ENCODE peak calls at places on chromosomes 7 and 10, in five cellular contexts. I, B, A, U and Q are unnamed samples.

GRCh38 chr10:103919648-103920025 is 1.7 kb upstream of the STN1 start:
- DNase-seq in I (no peak), B (no peak), A (no peak), U (no peak), Q (no peak)

GRCh38 chr7:17772581-17773288 is 167.6 kb downstream of the SNX13 start:
- DNase-seq in I (no peak), B (no peak), A (no peak), U (peak; percentile 23), Q (peak; percentile 6)

GRCh38 chr10:88392222-88392621 is 190.9 kb downstream of the RNLS start:
- DNase-seq in I (no peak), B (peak; percentile 19), A (no peak), U (no peak), Q (peak; percentile 63)

GRCh38 chr10:24331457-24331856 is 122.5 kb downstream of the KIAA1217 start:
- DNase-seq in I (peak; percentile 35), B (peak; percentile 68), A (no peak), U (no peak), Q (no peak)

GRCh38 chr7:90856317-90857072 is 260.4 kb downstream of the CDK14 start:
- DNase-seq in I (peak; percentile 52), B (no peak), A (no peak), U (no peak), Q (no peak)

GRCh38 chr7:27677912-27678612 is 15.4 kb upstream of the HIBADH start:
- DNase-seq in I (peak; percentile 96), B (peak; percentile 96), A (no peak), U (no peak), Q (no peak)

GRCh38 chr7:101093907-101094306 is 8.6 kb downstream of the TRIM56 start:
- DNase-seq in I (peak; percentile 87), B (peak; percentile 65), A (no peak), U (no peak), Q (no peak)

GRCh38 chr7:116242177-116242576 is 31.8 kb downstream of the TES start:
- DNase-seq in I (peak; percentile 51), B (no peak), A (no peak), U (no peak), Q (no peak)

GRCh38 chr7:96284838-96285237 is 37.1 kb downstream of the SLC25A13 start:
- DNase-seq in I (no peak), B (peak; percentile 55), A (no peak), U (no peak), Q (no peak)

GRCh38 chr10:79102056-79102874 is 33.5 kb downstream of the ZMIZ1 start:
- DNase-seq in I (peak; percentile 66), B (no peak), A (peak; percentile 78), U (peak; percentile 50), Q (no peak)

GRCh38 chr7:136890379-136890778 is 21.9 kb downstream of the CHRM2 start:
- DNase-seq in I (peak; percentile 58), B (no peak), A (no peak), U (no peak), Q (no peak)

GRCh38 chr10:71644307-71645180 is 75.0 kb downstream of the C10orf105 start:
- DNase-seq in I (no peak), B (no peak), A (no peak), U (no peak), Q (peak; percentile 35)

GRCh38 chr10:128049226-128050010 is 76.8 kb downstream of the MKI67 start:
- DNase-seq in I (no peak), B (peak; percentile 26), A (no peak), U (no peak), Q (no peak)
- H3K4me3 ChIP-seq in I (no peak overlapping the region), B (peak overlapping the region; percentile 66), A (peak overlapping the region; percentile 25), U (no peak overlapping the region), Q (no peak overlapping the region)

GRCh38 chr7:117871401-117871777 is 1.9 kb downstream of the CTTNBP2 start:
- DNase-seq in I (no peak), B (no peak), A (no peak), U (no peak), Q (no peak)

GRCh38 chr7:117872565-117873055 is 631 bp downstream of the CTTNBP2 start:
- DNase-seq in I (no peak), B (no peak), A (no peak), U (peak; percentile 68), Q (no peak)

GRCh38 chr7:117873933-117874530 is 791 bp upstream of the CTTNBP2 start:
- DNase-seq in I (no peak), B (no peak), A (no peak), U (no peak), Q (no peak)

GRCh38 chr7:117871778-117872538 is 1.3 kb downstream of the CTTNBP2 start:
- DNase-seq in I (no peak), B (no peak), A (no peak), U (peak; percentile 74), Q (no peak)

GRCh38 chr7:117873056-117873932 is at the start of gene CTTNBP2:
- DNase-seq in I (peak; percentile 59), B (peak; percentile 30), A (peak; percentile 77), U (peak; percentile 90), Q (no peak)
- TF ChIP-seq CTCF in I (peak; percentile 11), B (peak; percentile 8), A (peak; percentile 30), U (peak; percentile 26), Q (no peak)

GRCh38 chr10:29243750-29244149 is 45.1 kb upstream of the LYZL1 start:
- DNase-seq in I (no peak), B (peak; percentile 14), A (no peak), U (peak; percentile 50), Q (no peak)
- H3K27me3 ChIP-seq in I (peaks cover 35% of the 10 kb centered on the region), B (peaks cover 8% of the 10 kb centered on the region), A (no peaks in the 10 kb centered on the region), U (no peaks in the 10 kb centered on the region), Q (no peaks in the 10 kb centered on the region)

GRCh38 chr10:19815478-19816419 is 483 bp upstream of the PLXDC2 start:
- DNase-seq in I (peak; percentile 56), B (peak; percentile 83), A (peak; percentile 88), U (peak; percentile 93), Q (no peak)

GRCh38 chr10:19812976-19813375 is 3.3 kb upstream of the PLXDC2 start:
- DNase-seq in I (no peak), B (peak; percentile 42), A (no peak), U (no peak), Q (no peak)

GRCh38 chr10:19816420-19817250 is at the start of gene PLXDC2:
- DNase-seq in I (peak; percentile 36), B (peak; percentile 47), A (peak; percentile 82), U (peak; percentile 78), Q (no peak)

GRCh38 chr10:19817251-19818046 is 1.2 kb downstream of the PLXDC2 start:
- DNase-seq in I (no peak), B (peak; percentile 60), A (peak; percentile 67), U (peak; percentile 65), Q (no peak)

GRCh38 chr10:19815036-19815435 is 1.2 kb upstream of the PLXDC2 start:
- DNase-seq in I (no peak), B (no peak), A (no peak), U (no peak), Q (no peak)
- H3K4me3 ChIP-seq in I (peak overlapping the region; percentile 61), B (peak overlapping the region; percentile 92), A (peak overlapping the region; percentile 95), U (peak overlapping the region; percentile 76), Q (no peak overlapping the region)

GRCh38 chr7:37918526-37918925 is 1.9 kb upstream of the SFRP4 start:
- DNase-seq in I (no peak), B (no peak), A (no peak), U (no peak), Q (no peak)
- TF ChIP-seq CTCF in I (no peak), B (no peak), A (no peak), U (peak; percentile 34), Q (peak; percentile 36)

GRCh38 chr7:29811597-29811996 is 5.3 kb downstream of the WIPF3 start:
- DNase-seq in I (no peak), B (no peak), A (no peak), U (peak; percentile 15), Q (no peak)

GRCh38 chr7:29810813-29811482 is 4.6 kb downstream of the WIPF3 start:
- DNase-seq in I (no peak), B (no peak), A (no peak), U (no peak), Q (no peak)

GRCh38 chr7:29809533-29810155 is 3.3 kb downstream of the WIPF3 start:
- DNase-seq in I (no peak), B (no peak), A (no peak), U (no peak), Q (no peak)

GRCh38 chr7:29812185-29812876 is 6.0 kb downstream of the WIPF3 start:
- DNase-seq in I (peak; percentile 3), B (no peak), A (no peak), U (no peak), Q (no peak)

DNA sequence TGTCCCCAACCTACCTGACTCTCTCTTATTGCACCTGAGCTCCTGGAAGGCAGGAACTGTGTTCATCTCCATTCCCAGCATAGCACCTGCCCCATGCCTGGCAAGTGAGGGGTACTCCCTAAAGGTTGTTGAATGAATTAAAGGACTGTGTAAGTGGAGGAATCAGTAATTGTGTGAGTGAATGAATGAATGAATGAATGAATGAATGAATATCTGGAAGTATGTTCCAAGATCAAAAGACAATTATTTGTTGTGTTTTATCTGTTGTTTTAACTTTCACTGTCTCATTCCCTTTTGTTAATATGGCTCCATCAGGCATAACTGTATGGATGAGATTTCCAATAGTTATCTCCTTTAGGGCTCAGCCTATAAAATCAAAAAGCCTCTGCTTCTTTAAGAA is 4.0 kb downstream of the WIPF3 start:
- DNase-seq in I (no peak), B (no peak), A (no peak), U (no peak), Q (no peak)
- H3K27me3 ChIP-seq in I (peaks cover 48% of the 10 kb centered on the region), B (peaks cover 39% of the 10 kb centered on the region), A (no peaks in the 10 kb centered on the region), U (peaks cover 33% of the 10 kb centered on the region), Q (peaks cover 6% of the 10 kb centered on the region)